ENCODE peak calls at places on chromosomes 1 and 21, in ten cellular contexts. D, F, P, T, G, K, H, Q, J and I are unnamed samples.

GRCh38 chr1:229237320-229237719 is 33.6 kb upstream of the RAB4A start:
- DNase-seq in D (no peak), F (peak), P (no peak), T (no peak), G (no peak), K (no peak), H (no peak), Q (no peak), J (no peak), I (peak)

GRCh38 chr21:27017251-27017650 is 50.4 kb upstream of the ADAMTS5 start:
- DNase-seq in D (no peak), F (no peak), P (no peak), T (no peak), G (no peak), K (no peak), H (no peak), Q (no peak), J (no peak), I (no peak)

GRCh38 chr1:12230549-12231275 is 882 bp downstream of the VPS13D start:
- DNase-seq in D (peak), F (peak), P (no peak), T (no peak), G (no peak), K (peak), H (peak), Q (peak), J (no peak), I (peak)

GRCh38 chr1:51268675-51269033 is 32.6 kb downstream of the RNF11 start:
- DNase-seq in D (no peak), F (no peak), P (no peak), T (peak), G (no peak), K (no peak), H (no peak), Q (no peak), J (no peak), I (no peak)

GRCh38 chr1:225259542-225259941 is 168.3 kb downstream of the LBR start:
- DNase-seq in D (no peak), F (no peak), P (no peak), T (no peak), G (no peak), K (no peak), H (no peak), Q (no peak), J (no peak), I (no peak)

GRCh38 chr1:227315500-227316346 is 2.6 kb downstream of the CDC42BPA start:
- DNase-seq in D (peak), F (peak), P (no peak), T (peak), G (peak), K (peak), H (no peak), Q (no peak), J (no peak), I (peak)

GRCh38 chr1:232398823-232399222 is 231.1 kb downstream of the SIPA1L2 start:
- DNase-seq in D (no peak), F (no peak), P (no peak), T (no peak), G (no peak), K (no peak), H (no peak), Q (no peak), J (no peak), I (no peak)

GRCh38 chr1:23122023-23122738 is 46.5 kb downstream of the LUZP1 start:
- DNase-seq in D (peak), F (no peak), P (no peak), T (peak), G (no peak), K (peak), H (no peak), Q (no peak), J (no peak), I (no peak)

GRCh38 chr1:53385276-53385932 is 57.5 kb upstream of the LRP8 start:
- DNase-seq in D (no peak), F (no peak), P (no peak), T (no peak), G (no peak), K (no peak), H (no peak), Q (no peak), J (no peak), I (no peak)

GRCh38 chr21:45539046-45539795 is 3.0 kb downstream of the SLC19A1 start:
- DNase-seq in D (no peak), F (no peak), P (no peak), T (no peak), G (peak), K (no peak), H (peak), Q (no peak), J (no peak), I (no peak)

GRCh38 chr1:41498391-41498790 is 13.9 kb upstream of the EDN2 start:
- DNase-seq in D (no peak), F (no peak), P (no peak), T (no peak), G (no peak), K (no peak), H (peak), Q (no peak), J (no peak), I (peak)

GRCh38 chr1:94240822-94241221 is 3.4 kb upstream of the ARHGAP29 start:
- DNase-seq in D (peak), F (peak), P (no peak), T (no peak), G (no peak), K (no peak), H (no peak), Q (peak), J (no peak), I (peak)

GRCh38 chr1:54361342-54361741 is 44.9 kb downstream of the SSBP3 start:
- DNase-seq in D (no peak), F (peak), P (peak), T (no peak), G (no peak), K (no peak), H (no peak), Q (no peak), J (no peak), I (no peak)

GRCh38 chr1:206495493-206496046 is 11.8 kb upstream of the RASSF5 start:
- DNase-seq in D (no peak), F (peak), P (no peak), T (peak), G (no peak), K (no peak), H (no peak), Q (no peak), J (no peak), I (no peak)

GRCh38 chr1:167247754-167248153 is 27.1 kb downstream of the POU2F1 start:
- DNase-seq in D (no peak), F (no peak), P (no peak), T (no peak), G (no peak), K (no peak), H (no peak), Q (no peak), J (no peak), I (no peak)

GRCh38 chr21:42474043-42474831 is 21.8 kb downstream of the RSPH1 start:
- DNase-seq in D (peak), F (no peak), P (no peak), T (no peak), G (peak), K (peak), H (peak), Q (no peak), J (no peak), I (peak)

GRCh38 chr1:82628887-82629286 is 828.2 kb downstream of the ADGRL2 start:
- DNase-seq in D (no peak), F (no peak), P (no peak), T (no peak), G (no peak), K (no peak), H (no peak), Q (no peak), J (no peak), I (no peak)

GRCh38 chr1:178945763-178946266 is 74.9 kb upstream of the ANGPTL1 start:
- DNase-seq in D (no peak), F (no peak), P (no peak), T (peak), G (no peak), K (no peak), H (peak), Q (no peak), J (no peak), I (no peak)

GRCh38 chr1:22702255-22702654 is 8.4 kb upstream of the EPHB2 start:
- DNase-seq in D (no peak), F (no peak), P (no peak), T (no peak), G (peak), K (no peak), H (no peak), Q (no peak), J (peak), I (no peak)

GRCh38 chr1:8625981-8626898 is 191.2 kb downstream of the RERE start:
- DNase-seq in D (no peak), F (no peak), P (no peak), T (peak), G (peak), K (peak), H (no peak), Q (no peak), J (no peak), I (no peak)

GRCh38 chr1:238991730-238992490 is 394.5 kb upstream of the CHRM3 start:
- DNase-seq in D (no peak), F (no peak), P (peak), T (peak), G (no peak), K (no peak), H (no peak), Q (no peak), J (no peak), I (no peak)

GRCh38 chr1:176766779-176767178 is 303.8 kb downstream of the PAPPA2 start:
- DNase-seq in D (no peak), F (peak), P (no peak), T (no peak), G (no peak), K (no peak), H (no peak), Q (no peak), J (no peak), I (no peak)

GRCh38 chr1:174800951-174801350 is 198.8 kb upstream of the CACYBP start:
- DNase-seq in D (no peak), F (no peak), P (no peak), T (no peak), G (no peak), K (no peak), H (no peak), Q (no peak), J (no peak), I (no peak)

GRCh38 chr1:203462143-203462542 is 13.5 kb upstream of the PRELP start:
- DNase-seq in D (no peak), F (no peak), P (no peak), T (no peak), G (no peak), K (no peak), H (no peak), Q (no peak), J (no peak), I (no peak)

GRCh38 chr1:205656236-205656635 is 24.1 kb downstream of the SLC45A3 start:
- DNase-seq in D (no peak), F (no peak), P (no peak), T (no peak), G (no peak), K (peak), H (no peak), Q (no peak), J (no peak), I (peak)

GRCh38 chr1:38026592-38027200 is 14.2 kb downstream of the UTP11 start:
- DNase-seq in D (peak), F (peak), P (peak), T (peak), G (no peak), K (peak), H (peak), Q (peak), J (no peak), I (peak)

GRCh38 chr1:229839800-229840199 is 213.8 kb downstream of the URB2 start:
- DNase-seq in D (no peak), F (no peak), P (no peak), T (no peak), G (no peak), K (no peak), H (no peak), Q (no peak), J (no peak), I (no peak)

GRCh38 chr1:33456302-33456886 is 16.1 kb upstream of the ZSCAN20 start:
- DNase-seq in D (no peak), F (no peak), P (no peak), T (no peak), G (no peak), K (peak), H (no peak), Q (no peak), J (no peak), I (no peak)